ENCODE peak calls at places on chromosomes 13 and 19, in ten cellular contexts. One of them, this sample, is unnamed.

GRCh38 chr19:2170219-2170618 is 6.5 kb downstream of the DOT1L start:
- DNase-seq in body of pancreas: no peak
- DNase-seq in right lobe of liver: no peak
- DNase-seq in IMR-90: no peak
- DNase-seq in ovary: no peak
- DNase-seq in breast epithelium: no peak
- DNase-seq in heart left ventricle: no peak
- DNase-seq in uterus: no peak
- DNase-seq in A549: no peak
- DNase-seq in spleen: peak; percentile 63
- DNase-seq in this sample: no peak

GRCh38 chr13:49610176-49610575 is 18.1 kb upstream of the ARL11 start:
- DNase-seq in breast epithelium: no peak
- DNase-seq in heart left ventricle: no peak
- DNase-seq in spleen: no peak
- DNase-seq in A549: no peak
- DNase-seq in ovary: no peak
- DNase-seq in right lobe of liver: no peak
- DNase-seq in IMR-90: no peak
- DNase-seq in body of pancreas: no peak
- DNase-seq in uterus: no peak
- DNase-seq in this sample: no peak

GRCh38 chr13:44921931-44922758 is 67.1 kb downstream of the NUFIP1 start:
- DNase-seq in ovary: no peak
- DNase-seq in IMR-90: peak; percentile 98
- DNase-seq in right lobe of liver: no peak
- DNase-seq in body of pancreas: peak; percentile 38
- DNase-seq in A549: peak; percentile 92
- DNase-seq in spleen: no peak
- DNase-seq in heart left ventricle: peak; percentile 44
- DNase-seq in breast epithelium: no peak
- DNase-seq in uterus: peak; percentile 88
- DNase-seq in this sample: peak; percentile 79

GRCh38 chr19:20423381-20424207 is 142.0 kb downstream of the ZNF737 start:
- DNase-seq in A549: no peak
- DNase-seq in right lobe of liver: peak; percentile 41
- DNase-seq in breast epithelium: peak; percentile 60
- DNase-seq in ovary: peak; percentile 77
- DNase-seq in heart left ventricle: peak; percentile 52
- DNase-seq in uterus: peak; percentile 54
- DNase-seq in body of pancreas: peak; percentile 70
- DNase-seq in IMR-90: peak; percentile 7
- DNase-seq in spleen: peak; percentile 78
- DNase-seq in this sample: peak; percentile 83

GRCh38 chr19:46944918-46945628 is 74.6 kb upstream of the NPAS1 start:
- DNase-seq in spleen: no peak
- DNase-seq in uterus: peak; percentile 50
- DNase-seq in right lobe of liver: peak; percentile 36
- DNase-seq in ovary: peak; percentile 44
- DNase-seq in body of pancreas: peak; percentile 31
- DNase-seq in heart left ventricle: peak; percentile 80
- DNase-seq in A549: no peak
- DNase-seq in IMR-90: peak; percentile 70
- DNase-seq in breast epithelium: no peak
- DNase-seq in this sample: peak; percentile 75

GRCh38 chr19:10260141-10260584 is 8.1 kb downstream of the MRPL4 start:
- DNase-seq in IMR-90: no peak
- DNase-seq in body of pancreas: no peak
- DNase-seq in breast epithelium: no peak
- DNase-seq in A549: no peak
- DNase-seq in heart left ventricle: no peak
- DNase-seq in right lobe of liver: no peak
- DNase-seq in ovary: no peak
- DNase-seq in uterus: no peak
- DNase-seq in spleen: no peak
- DNase-seq in this sample: no peak

GRCh38 chr13:26485288-26485687 is 72.2 kb upstream of the WASF3 start:
- DNase-seq in right lobe of liver: no peak
- DNase-seq in uterus: no peak
- DNase-seq in ovary: no peak
- DNase-seq in heart left ventricle: no peak
- DNase-seq in A549: no peak
- DNase-seq in body of pancreas: no peak
- DNase-seq in breast epithelium: no peak
- DNase-seq in spleen: no peak
- DNase-seq in IMR-90: no peak
- DNase-seq in this sample: peak; percentile 49

GRCh38 chr19:45182758-45183157 is 4.2 kb downstream of the BLOC1S3 start:
- DNase-seq in IMR-90: no peak
- DNase-seq in A549: no peak
- DNase-seq in body of pancreas: no peak
- DNase-seq in heart left ventricle: no peak
- DNase-seq in breast epithelium: no peak
- DNase-seq in right lobe of liver: no peak
- DNase-seq in uterus: no peak
- DNase-seq in ovary: no peak
- DNase-seq in spleen: no peak
- DNase-seq in this sample: no peak

GRCh38 chr19:8965887-8966286 is 44.3 kb downstream of the MUC16 start:
- DNase-seq in IMR-90: no peak
- DNase-seq in A549: no peak
- DNase-seq in breast epithelium: no peak
- DNase-seq in ovary: no peak
- DNase-seq in heart left ventricle: no peak
- DNase-seq in right lobe of liver: no peak
- DNase-seq in body of pancreas: no peak
- DNase-seq in spleen: no peak
- DNase-seq in uterus: no peak
- DNase-seq in this sample: no peak

GRCh38 chr19:16337809-16338469 is 13.3 kb downstream of the KLF2 start:
- DNase-seq in A549: no peak
- DNase-seq in heart left ventricle: no peak
- DNase-seq in breast epithelium: no peak
- DNase-seq in ovary: no peak
- DNase-seq in body of pancreas: no peak
- DNase-seq in right lobe of liver: no peak
- DNase-seq in uterus: no peak
- DNase-seq in IMR-90: no peak
- DNase-seq in spleen: no peak
- DNase-seq in this sample: no peak

GRCh38 chr13:42561752-42562467 is 12.0 kb upstream of the TNFSF11 start:
- DNase-seq in spleen: no peak
- DNase-seq in right lobe of liver: no peak
- DNase-seq in heart left ventricle: no peak
- DNase-seq in ovary: no peak
- DNase-seq in uterus: no peak
- DNase-seq in body of pancreas: no peak
- DNase-seq in IMR-90: no peak
- DNase-seq in breast epithelium: no peak
- DNase-seq in A549: no peak
- DNase-seq in this sample: no peak

GRCh38 chr13:110479648-110480047 is 81.9 kb downstream of the RAB20 start:
- DNase-seq in body of pancreas: no peak
- DNase-seq in heart left ventricle: no peak
- DNase-seq in breast epithelium: no peak
- DNase-seq in right lobe of liver: no peak
- DNase-seq in ovary: no peak
- DNase-seq in uterus: no peak
- DNase-seq in A549: no peak
- DNase-seq in IMR-90: no peak
- DNase-seq in spleen: no peak
- DNase-seq in this sample: no peak

GRCh38 chr13:101258071-101258470 is 158.2 kb downstream of the NALCN start:
- DNase-seq in ovary: no peak
- DNase-seq in spleen: no peak
- DNase-seq in IMR-90: peak; percentile 86
- DNase-seq in breast epithelium: no peak
- DNase-seq in heart left ventricle: no peak
- DNase-seq in uterus: no peak
- DNase-seq in body of pancreas: no peak
- DNase-seq in A549: peak; percentile 63
- DNase-seq in right lobe of liver: no peak
- DNase-seq in this sample: no peak

DNA sequence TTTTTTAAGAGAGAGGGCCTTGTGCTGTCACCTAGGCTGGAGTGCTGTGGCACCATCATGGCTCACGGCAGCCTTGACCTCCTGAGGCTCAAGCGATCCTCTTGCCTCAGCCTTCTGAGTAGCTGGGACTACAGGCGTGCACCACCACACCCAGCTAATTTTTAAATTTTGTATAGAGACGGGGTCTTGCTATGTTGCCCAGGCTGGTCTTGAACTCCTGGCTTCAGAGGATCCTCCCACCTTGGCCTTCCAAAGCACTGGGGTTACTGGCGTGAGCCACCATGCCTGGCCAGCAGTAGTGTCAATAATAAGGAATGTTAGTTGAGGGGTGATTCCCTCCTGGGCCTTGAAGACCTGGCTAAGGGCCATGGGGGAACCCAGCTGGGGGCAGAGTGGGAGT is 23.6 kb downstream of the MAST3 start:
- DNase-seq in spleen: no peak
- DNase-seq in A549: no peak
- DNase-seq in IMR-90: no peak
- DNase-seq in breast epithelium: no peak
- DNase-seq in uterus: no peak
- DNase-seq in ovary: no peak
- DNase-seq in heart left ventricle: no peak
- DNase-seq in right lobe of liver: no peak
- DNase-seq in body of pancreas: no peak
- DNase-seq in this sample: no peak
- H3K27ac ChIP-seq in spleen: no peak overlapping the region
- H3K27ac ChIP-seq in A549: no peak overlapping the region
- H3K27ac ChIP-seq in IMR-90: no peak overlapping the region
- H3K27ac ChIP-seq in breast epithelium: no peak overlapping the region
- H3K27ac ChIP-seq in uterus: no peak overlapping the region
- H3K27ac ChIP-seq in ovary: no peak overlapping the region
- H3K27ac ChIP-seq in heart left ventricle: no peak overlapping the region
- H3K27ac ChIP-seq in right lobe of liver: no peak overlapping the region
- H3K27ac ChIP-seq in body of pancreas: no peak overlapping the region
- H3K27ac ChIP-seq in this sample: no peak overlapping the region

DNA sequence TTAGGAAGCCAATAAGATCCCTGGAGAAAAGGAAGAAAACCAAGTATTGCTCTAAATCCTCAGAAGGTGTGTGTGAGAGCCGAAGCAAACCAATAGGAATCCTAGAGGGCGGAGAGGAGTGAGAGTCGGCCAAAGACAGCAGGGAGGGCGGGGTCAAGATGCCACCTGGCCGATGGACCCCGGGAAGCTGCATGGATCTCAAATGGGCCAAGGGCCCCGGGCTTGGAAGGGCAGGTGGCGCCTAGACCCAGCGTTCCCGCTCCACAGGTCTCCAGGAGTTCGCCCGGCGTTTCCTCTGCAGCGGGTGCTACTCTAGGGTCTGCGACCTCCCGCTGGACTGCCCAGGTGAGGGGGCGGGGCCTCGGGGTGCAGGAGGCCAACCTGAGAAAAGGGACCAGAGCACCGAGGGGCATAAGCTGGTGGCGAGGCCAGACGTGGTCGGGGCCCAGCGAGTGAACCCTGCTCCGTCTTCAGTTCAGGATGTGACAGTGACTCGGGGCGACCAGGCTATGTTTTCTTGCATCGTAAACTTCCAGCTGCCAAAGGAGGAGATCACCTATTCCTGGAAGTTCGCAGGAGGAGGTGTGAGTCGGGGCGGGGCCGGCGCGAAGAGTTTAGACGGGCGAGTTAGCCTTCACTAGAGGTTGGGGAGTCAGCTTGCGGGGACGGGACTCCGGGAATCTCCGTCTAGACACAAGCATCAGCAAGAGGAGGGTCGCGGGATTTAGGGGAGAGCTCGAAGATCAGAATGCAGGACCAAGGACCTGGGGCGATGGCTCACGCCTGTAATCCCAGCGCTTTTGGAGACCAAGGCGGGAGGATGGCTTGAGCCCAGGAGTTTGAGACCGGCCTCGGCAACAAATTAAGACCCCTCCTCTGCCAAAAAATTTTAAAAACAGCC is 9.9 kb downstream of the SPACA6 start:
- DNase-seq in spleen: peak; percentile 83
- DNase-seq in breast epithelium: peak; percentile 66
- DNase-seq in IMR-90: no peak
- DNase-seq in uterus: peak; percentile 51
- DNase-seq in heart left ventricle: no peak
- DNase-seq in right lobe of liver: peak; percentile 40
- DNase-seq in ovary: peak; percentile 72
- DNase-seq in body of pancreas: peak; percentile 57
- DNase-seq in A549: no peak
- DNase-seq in this sample: peak; percentile 80
- H3K4me3 ChIP-seq in spleen: peak overlapping the region; percentile 71
- H3K4me3 ChIP-seq in breast epithelium: peak overlapping the region; percentile 71
- H3K4me3 ChIP-seq in IMR-90: no peak overlapping the region
- H3K4me3 ChIP-seq in uterus: peak overlapping the region; percentile 61
- H3K4me3 ChIP-seq in heart left ventricle: no peak overlapping the region
- H3K4me3 ChIP-seq in right lobe of liver: no peak overlapping the region
- H3K4me3 ChIP-seq in ovary: peak overlapping the region; percentile 75
- H3K4me3 ChIP-seq in body of pancreas: no peak overlapping the region
- H3K4me3 ChIP-seq in A549: no peak overlapping the region
- H3K4me3 ChIP-seq in this sample: no peak overlapping the region

DNA sequence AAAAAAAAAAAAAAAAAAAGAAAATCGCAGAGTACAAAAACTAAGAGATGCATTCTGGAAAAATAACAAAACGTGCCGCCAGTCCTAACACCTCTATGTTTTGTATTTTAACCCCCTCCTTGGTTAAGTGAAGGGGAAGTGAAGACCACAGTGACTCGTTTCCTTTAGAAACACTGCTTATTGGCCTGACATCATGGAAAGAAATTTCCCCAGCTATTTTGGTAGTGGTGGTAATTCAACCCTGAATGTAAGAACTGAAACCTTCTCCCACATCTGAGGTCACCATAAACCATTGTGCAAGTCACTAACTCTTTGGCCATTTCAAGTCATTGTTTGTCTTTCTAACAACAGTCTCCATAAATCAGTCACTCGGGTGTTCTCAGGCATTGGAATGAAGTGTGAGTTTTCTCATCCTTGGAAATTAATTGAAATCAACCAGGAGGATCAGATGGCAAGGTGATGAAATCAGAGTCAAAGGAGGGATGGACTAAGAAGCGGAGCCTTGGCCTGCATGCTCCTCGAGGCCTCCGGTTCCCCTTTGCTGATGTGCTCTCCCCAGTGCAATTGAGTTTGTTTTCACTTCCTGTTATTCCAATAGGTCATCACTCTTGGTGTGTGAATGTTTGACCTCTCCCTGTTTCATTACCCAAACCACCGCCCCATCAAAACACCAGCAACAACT is 443.9 kb downstream of the FGF9 start:
- DNase-seq in IMR-90: peak; percentile 78
- DNase-seq in A549: no peak
- DNase-seq in uterus: no peak
- DNase-seq in breast epithelium: no peak
- DNase-seq in heart left ventricle: no peak
- DNase-seq in spleen: no peak
- DNase-seq in ovary: no peak
- DNase-seq in right lobe of liver: no peak
- DNase-seq in body of pancreas: no peak
- DNase-seq in this sample: no peak
- TF ChIP-seq POLR2A in IMR-90: no peak
- TF ChIP-seq POLR2A in A549: no peak
- TF ChIP-seq POLR2A in uterus: no peak
- TF ChIP-seq POLR2A in breast epithelium: no peak
- TF ChIP-seq POLR2A in heart left ventricle: no peak
- TF ChIP-seq POLR2A in spleen: no peak
- TF ChIP-seq POLR2A in ovary: no peak
- TF ChIP-seq POLR2A in right lobe of liver: no peak
- TF ChIP-seq POLR2A in body of pancreas: no peak
- TF ChIP-seq POLR2A in this sample: no peak

GRCh38 chr19:35266149-35266903 is 2.4 kb upstream of the USF2 start:
- DNase-seq in ovary: peak; percentile 58
- DNase-seq in right lobe of liver: no peak
- DNase-seq in body of pancreas: no peak
- DNase-seq in heart left ventricle: peak; percentile 16
- DNase-seq in breast epithelium: peak; percentile 50
- DNase-seq in IMR-90: no peak
- DNase-seq in spleen: peak; percentile 76
- DNase-seq in uterus: peak; percentile 19
- DNase-seq in A549: no peak
- DNase-seq in this sample: no peak
- H3K27ac ChIP-seq in ovary: peak overlapping the region; percentile 97
- H3K27ac ChIP-seq in right lobe of liver: no peak overlapping the region
- H3K27ac ChIP-seq in body of pancreas: peak overlapping the region; percentile 94
- H3K27ac ChIP-seq in heart left ventricle: peak overlapping the region; percentile 94
- H3K27ac ChIP-seq in breast epithelium: peak overlapping the region; percentile 95
- H3K27ac ChIP-seq in IMR-90: peak overlapping the region; percentile 83
- H3K27ac ChIP-seq in spleen: peak overlapping the region; percentile 97
- H3K27ac ChIP-seq in uterus: peak overlapping the region; percentile 99
- H3K27ac ChIP-seq in A549: peak overlapping the region; percentile 99
- H3K27ac ChIP-seq in this sample: peak overlapping the region; percentile 93